ENCODE peak calls at places on chromosome 11, in four cellular contexts. F is HepG2, U is K562, W is GM12878. X is an unnamed sample.

GRCh38 chr11:118615282-118615979 is 8.0 kb downstream of the PHLDB1 start:
- DNase-seq in F (peak), U (no peak), W (no peak), X (no peak)

GRCh38 chr11:130070109-130070828 is 575 bp downstream of the APLP2 start:
- DNase-seq in F (no peak), U (peak), W (no peak), X (peak)

GRCh38 chr11:76700177-76701100 is 29.9 kb upstream of the LRRC32 start:
- DNase-seq in F (peak), U (peak), W (no peak), X (peak)

GRCh38 chr11:69292221-69292648 is 1.7 kb upstream of the MYEOV start:
- DNase-seq in F (no peak), U (peak), W (no peak), X (peak)

GRCh38 chr11:27456140-27456801 is 16.3 kb downstream of the LGR4 start:
- DNase-seq in F (peak), U (no peak), W (no peak), X (peak)

GRCh38 chr11:65895482-65895981 is 4.7 kb downstream of the FOSL1 start:
- DNase-seq in F (no peak), U (no peak), W (no peak), X (no peak)

GRCh38 chr11:70111269-70112016 is 33.3 kb downstream of the ANO1 start:
- DNase-seq in F (peak), U (peak), W (no peak), X (no peak)

GRCh38 chr11:40403321-40403720 is 1056.1 kb downstream of the LRRC4C start:
- DNase-seq in F (no peak), U (no peak), W (no peak), X (no peak)

GRCh38 chr11:102267602-102268001 is 49.7 kb upstream of the BIRC3 start:
- DNase-seq in F (no peak), U (peak), W (no peak), X (peak)

DNA sequence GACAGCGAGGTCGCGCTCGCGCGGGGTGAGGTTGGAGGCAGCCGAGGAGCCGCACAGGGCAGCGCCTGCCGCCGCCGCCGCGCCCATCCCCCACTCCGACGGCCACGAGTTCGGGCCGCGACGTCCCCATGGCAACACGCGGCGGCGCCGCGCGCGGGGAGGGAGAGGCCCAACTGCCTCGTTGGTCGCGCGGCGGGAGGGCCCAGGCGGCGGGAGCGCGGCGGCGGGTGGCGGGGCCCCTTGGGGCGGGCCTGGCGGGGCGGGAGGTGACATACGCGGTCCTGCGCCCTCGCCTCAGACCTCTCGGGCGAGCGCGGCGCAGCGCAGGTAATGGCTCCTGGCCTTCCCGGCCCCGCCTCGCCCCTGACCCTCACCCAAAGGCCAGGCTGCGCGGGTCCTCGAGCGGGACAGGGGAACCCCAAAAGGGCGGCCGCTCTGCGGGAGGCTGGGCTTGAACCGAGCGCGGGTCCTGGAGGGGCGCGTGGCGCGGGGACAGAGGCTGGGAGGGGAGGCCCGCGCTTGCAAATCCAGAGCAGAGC is at the start of gene DEUP1:
- DNase-seq in F (no peak), U (peak), W (no peak), X (peak)
- TF ChIP-seq EZH2 in F (no peak), U (no peak), W (no peak), X (no peak)

GRCh38 chr11:127238321-127238720 is 237.8 kb upstream of the KIRREL3 start:
- DNase-seq in F (no peak), U (no peak), W (no peak), X (no peak)
- TF ChIP-seq MYC in F (no peak), U (no peak), W (no peak), X (no peak)

DNA sequence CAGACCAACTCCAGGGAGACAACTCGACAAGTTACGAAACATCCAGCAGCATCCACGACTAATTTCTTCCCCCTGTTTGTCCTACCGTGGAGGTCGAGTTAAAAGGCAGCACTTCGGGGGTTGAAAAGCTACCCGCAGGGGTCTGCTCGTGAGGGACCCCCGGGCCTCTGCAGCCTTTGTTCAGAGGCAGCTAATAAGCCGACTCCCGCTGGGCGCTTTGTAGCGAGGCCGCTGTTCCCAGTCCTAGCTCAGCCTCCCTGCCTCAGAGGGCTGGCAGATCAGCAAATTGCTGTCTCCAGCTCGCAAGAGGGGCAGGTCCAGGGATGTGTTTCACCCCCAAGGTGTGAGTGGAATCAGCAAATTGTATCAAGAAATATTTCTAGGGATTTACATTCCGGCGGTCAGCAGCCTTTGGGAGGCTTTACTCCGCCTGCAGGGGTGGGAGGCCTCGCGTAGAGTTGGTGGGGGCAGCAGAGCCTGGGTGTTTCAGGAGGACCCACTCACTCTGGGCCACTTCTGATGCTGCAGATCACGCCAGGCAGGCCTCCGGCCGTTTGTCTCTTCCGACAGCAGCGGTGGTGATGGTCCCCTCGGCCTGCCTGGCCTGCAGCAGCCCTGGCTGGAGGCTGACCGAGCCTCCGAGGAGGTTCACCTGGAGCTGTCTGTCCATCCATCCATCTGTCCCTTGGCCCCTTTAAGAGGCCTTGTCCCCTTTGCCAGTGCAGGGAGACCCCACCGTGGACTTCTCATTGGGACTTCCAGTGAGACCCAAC is 21.6 kb upstream of the KCNQ1OT1 start:
- DNase-seq in F (no peak), U (no peak), W (no peak), X (no peak)
- H3K4me3 ChIP-seq in F (no peak), U (no peak), W (no peak), X (no peak)

DNA sequence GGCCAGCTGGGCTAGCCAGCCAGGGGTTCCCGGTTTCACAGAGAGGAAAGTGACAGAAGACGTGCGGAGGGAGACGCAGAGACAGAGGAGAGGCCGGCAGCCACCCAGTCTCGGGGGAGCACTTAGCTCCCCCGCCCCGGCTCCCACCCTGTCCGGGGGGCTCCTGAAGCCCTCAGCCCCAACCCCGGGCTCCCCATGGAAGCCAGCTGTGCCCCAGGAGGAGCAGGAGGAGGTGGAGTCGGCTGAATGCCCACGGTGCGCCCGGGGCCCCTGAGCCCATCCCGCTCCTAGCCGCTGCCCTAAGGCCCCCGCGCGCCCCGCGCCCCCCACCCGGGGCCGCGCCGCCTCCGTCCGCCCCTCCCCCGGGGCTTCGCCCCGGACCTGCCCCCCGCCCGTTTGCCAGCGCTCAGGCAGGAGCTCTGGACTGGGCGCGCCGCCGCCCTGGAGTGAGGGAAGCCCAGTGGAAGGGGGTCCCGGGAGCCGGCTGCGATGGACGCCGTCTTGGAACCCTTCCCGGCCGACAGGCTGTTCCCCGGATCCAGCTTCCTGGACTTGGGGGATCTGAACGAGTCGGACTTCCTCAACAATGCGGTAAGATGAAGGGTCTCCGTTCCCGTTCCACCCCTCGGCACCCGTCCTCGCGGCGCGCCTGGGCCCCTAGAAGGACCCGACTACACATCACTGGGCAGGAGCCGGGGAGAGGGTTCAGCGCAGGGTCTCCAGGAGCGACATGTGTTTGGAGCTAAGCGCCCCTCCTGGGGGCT is at the start of gene CREB3L1:
- DNase-seq in F (no peak), U (no peak), W (no peak), X (no peak)
- TF ChIP-seq EZH2 in F (peak), U (no peak), W (no peak), X (peak)

GRCh38 chr11:114359342-114359741 is 41.0 kb downstream of the C11orf71 start:
- DNase-seq in F (no peak), U (no peak), W (no peak), X (peak)
- TF ChIP-seq MYC in F (no peak), U (no peak), W (no peak), X (no peak)

GRCh38 chr11:11265994-11266606 is 87.0 kb downstream of the CSNK2A3 start:
- DNase-seq in F (no peak), U (peak), W (no peak), X (no peak)
- H3K4me3 ChIP-seq in F (no peak), U (no peak), W (no peak), X (no peak)